ENCODE peak calls at places on chromosomes 6 and 20, in four cellular contexts. W is HCT116, J is K562, Z is HepG2. U is an unnamed sample.

GRCh38 chr20:49594143-49594928 is 26.4 kb upstream of the PTGIS start:
- DNase-seq in Z (no peak), W (no peak), J (no peak), U (no peak)

GRCh38 chr6:16154904-16155303 is 26.0 kb downstream of the MYLIP start:
- DNase-seq in J (no peak), Z (no peak), W (no peak), U (no peak)

GRCh38 chr6:16873698-16874097 is 112.4 kb upstream of the ATXN1 start:
- DNase-seq in Z (no peak), J (no peak), W (no peak), U (no peak)

GRCh38 chr6:29797120-29797519 is 30.5 kb upstream of the HLA-G start:
- DNase-seq in J (no peak), Z (no peak), W (no peak), U (no peak)

GRCh38 chr6:57177545-57178225 is 5.6 kb downstream of the BAG2 start:
- DNase-seq in W (no peak), Z (no peak), J (no peak), U (no peak)

GRCh38 chr6:113862112-113862511 is 5.0 kb downstream of the MARCKS start:
- DNase-seq in Z (no peak), W (no peak), J (no peak), U (no peak)

GRCh38 chr6:166330612-166331011 is 11.7 kb downstream of the SFT2D1 start:
- DNase-seq in Z (peak; percentile 89), W (no peak), J (peak; percentile 94), U (no peak)

GRCh38 chr6:44697333-44697732 is 309.8 kb downstream of the CDC5L start:
- DNase-seq in Z (no peak), J (no peak), W (no peak), U (no peak)

GRCh38 chr6:17281100-17281496 is at the start of gene RBM24:
- DNase-seq in J (no peak), Z (peak; percentile 66), W (peak; percentile 51), U (no peak)

GRCh38 chr6:4113623-4114022 is 21.8 kb downstream of the ECI2 start:
- DNase-seq in W (no peak), Z (no peak), J (no peak), U (no peak)

GRCh38 chr6:26044140-26045045 is 42.8 kb upstream of the HFE start:
- DNase-seq in J (no peak), Z (peak; percentile 86), W (no peak), U (no peak)

GRCh38 chr6:105879902-105880547 is 206.1 kb upstream of the PRDM1 start:
- DNase-seq in W (no peak), Z (no peak), J (no peak), U (no peak)

GRCh38 chr6:105883966-105884365 is 202.2 kb upstream of the PRDM1 start:
- DNase-seq in Z (no peak), W (no peak), J (no peak), U (no peak)

GRCh38 chr6:105882071-105882803 is 203.9 kb upstream of the PRDM1 start:
- DNase-seq in J (no peak), W (no peak), Z (no peak), U (no peak)

GRCh38 chr6:105882833-105883232 is 203.3 kb upstream of the PRDM1 start:
- DNase-seq in J (no peak), Z (no peak), W (no peak), U (no peak)

GRCh38 chr6:105881608-105882007 is 204.5 kb upstream of the PRDM1 start:
- DNase-seq in Z (no peak), W (no peak), J (no peak), U (no peak)
- TF ChIP-seq TCF7L2 in Z (no peak), W (no peak), J (no peak), U (no peak)

DNA sequence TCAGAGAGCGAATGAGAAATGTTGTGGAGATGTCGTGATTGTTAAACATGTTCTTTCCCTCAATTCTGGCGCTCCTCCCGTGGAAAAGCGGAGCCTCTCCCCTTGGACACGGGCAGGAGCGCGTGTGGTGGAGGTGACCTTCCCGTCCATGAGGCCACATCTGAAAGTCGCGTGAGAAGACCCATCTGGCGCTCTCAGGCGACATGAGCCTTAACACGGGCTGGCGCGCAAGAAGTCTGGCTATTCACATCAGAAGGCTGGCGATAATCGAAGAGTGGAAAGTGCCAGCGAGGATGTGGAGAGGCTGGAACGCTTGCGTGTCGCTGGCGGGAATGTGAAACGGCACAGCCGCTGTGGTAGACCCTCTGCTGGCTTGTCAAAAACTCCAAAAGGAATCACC is 341.3 kb downstream of the ZFAND3 start:
- DNase-seq in J (no peak), Z (no peak), W (no peak), U (no peak)
- TF ChIP-seq TCF7L2 in J (no peak), Z (no peak), W (no peak), U (no peak)

GRCh38 chr20:62067547-62068260 is 2.0 kb upstream of the TAF4 start:
- DNase-seq in Z (no peak), J (peak; percentile 17), W (no peak), U (no peak)
- TF ChIP-seq TCF7L2 in Z (no peak), J (no peak), W (no peak), U (no peak)

GRCh38 chr6:125748534-125749111 is 809 bp upstream of the HEY2 start:
- DNase-seq in Z (peak; percentile 12), W (no peak), J (no peak), U (no peak)
- TF ChIP-seq TCF7L2 in Z (no peak), W (no peak), J (no peak), U (no peak)

GRCh38 chr6:5282191-5282623 is 20.9 kb downstream of the FARS2 start:
- DNase-seq in J (no peak), Z (no peak), W (no peak), U (no peak)

GRCh38 chr6:5278047-5278446 is 16.7 kb downstream of the FARS2 start:
- DNase-seq in Z (no peak), W (no peak), J (no peak), U (no peak)

GRCh38 chr6:5278571-5279120 is 17.3 kb downstream of the FARS2 start:
- DNase-seq in J (no peak), W (no peak), Z (no peak), U (no peak)

GRCh38 chr6:5279891-5280338 is 18.6 kb downstream of the FARS2 start:
- DNase-seq in Z (no peak), W (no peak), J (no peak), U (no peak)

DNA sequence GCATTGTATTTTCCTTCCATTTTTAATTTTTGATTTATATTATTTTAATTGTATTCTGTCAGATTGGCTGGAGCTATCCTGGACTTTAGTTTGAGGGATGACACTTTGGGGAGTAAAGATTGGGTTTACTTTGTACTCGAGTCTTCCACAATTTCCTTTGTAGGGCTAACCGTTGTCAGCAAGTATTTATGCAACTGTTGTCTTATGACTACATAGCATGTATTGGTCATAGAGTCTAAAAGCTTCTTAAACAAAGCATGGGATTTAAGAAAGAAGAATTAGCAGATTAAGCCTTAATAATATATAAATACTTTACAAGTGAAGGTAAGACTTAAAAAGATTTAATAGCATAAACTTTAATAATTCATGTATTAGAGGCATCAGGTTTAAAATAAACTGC is 19.6 kb downstream of the FARS2 start:
- DNase-seq in J (no peak), W (no peak), Z (no peak), U (no peak)
- TF ChIP-seq TCF7L2 in J (no peak), W (no peak), Z (no peak), U (no peak)

DNA sequence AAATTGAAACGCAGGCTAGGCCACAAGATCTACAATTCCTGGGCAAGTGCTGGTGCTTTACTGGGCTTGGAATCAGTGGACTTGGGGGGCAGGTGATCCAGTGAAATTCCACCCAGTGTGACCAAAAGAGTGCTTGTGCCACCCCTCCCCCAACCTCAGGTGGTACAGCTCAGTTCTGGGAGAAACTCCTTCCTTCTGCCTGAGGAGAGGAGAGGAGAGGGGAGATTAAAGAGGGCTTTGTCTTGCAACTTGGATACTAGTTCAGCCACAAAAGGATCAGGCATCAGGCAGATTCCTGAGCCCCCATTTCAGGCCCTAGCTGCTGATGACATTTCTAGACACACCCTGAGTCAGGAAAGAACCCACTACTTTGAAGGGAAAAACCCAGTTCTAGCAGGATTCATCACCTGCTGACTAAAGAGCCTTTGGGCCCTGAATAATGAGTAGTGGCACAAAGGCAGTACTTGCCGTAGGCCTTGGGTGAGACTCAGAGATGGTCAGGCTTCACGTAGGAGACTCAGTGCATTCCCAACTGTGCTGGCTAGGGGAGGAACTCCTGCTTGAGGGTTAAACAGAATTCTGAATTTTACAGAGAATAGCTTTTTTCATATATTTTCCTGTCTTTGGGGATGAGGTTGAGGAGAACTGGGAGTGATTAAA is 446.7 kb downstream of the BMP2 start:
- DNase-seq in Z (no peak), J (no peak), W (no peak), U (no peak)
- TF ChIP-seq TCF7L2 in Z (no peak), J (no peak), W (no peak), U (no peak)

GRCh38 chr20:11716239-11716944 is 201.3 kb upstream of the BTBD3 start:
- DNase-seq in W (peak; percentile 65), J (no peak), Z (peak; percentile 62), U (no peak)
- TF ChIP-seq TCF7L2 in W (no peak), J (no peak), Z (no peak), U (no peak)

GRCh38 chr6:36277946-36278465 is 8.1 kb downstream of the PNPLA1 start:
- DNase-seq in W (no peak), J (no peak), Z (no peak), U (no peak)
- TF ChIP-seq TCF7L2 in W (no peak), J (no peak), Z (no peak), U (no peak)